ENCODE peak calls at places on chromosomes 7 and 10, in four cellular contexts. One of them, this sample, is unnamed.

GRCh38 chr7:80244206-80244956 is 109.8 kb downstream of the GNAI1 start:
- DNase-seq in IMR-90: peak
- DNase-seq in GM12878: no peak
- DNase-seq in PC-3: no peak
- DNase-seq in this sample: peak

GRCh38 chr10:99325261-99325660 is 3.9 kb upstream of the CNNM1 start:
- DNase-seq in IMR-90: no peak
- DNase-seq in GM12878: no peak
- DNase-seq in PC-3: no peak
- DNase-seq in this sample: no peak

GRCh38 chr10:111034598-111035310 is 42.1 kb upstream of the ADRA2A start:
- DNase-seq in IMR-90: peak
- DNase-seq in GM12878: no peak
- DNase-seq in PC-3: no peak
- DNase-seq in this sample: peak

GRCh38 chr10:92712016-92712889 is 22.5 kb downstream of the HHEX start:
- DNase-seq in IMR-90: peak
- DNase-seq in GM12878: peak
- DNase-seq in PC-3: no peak
- DNase-seq in this sample: no peak

GRCh38 chr10:114538544-114538906 is 119.5 kb downstream of the ABLIM1 start:
- DNase-seq in IMR-90: no peak
- DNase-seq in GM12878: no peak
- DNase-seq in PC-3: no peak
- DNase-seq in this sample: no peak

GRCh38 chr10:20708305-20708704 is 188.8 kb downstream of the NEBL start:
- DNase-seq in IMR-90: no peak
- DNase-seq in GM12878: no peak
- DNase-seq in PC-3: no peak
- DNase-seq in this sample: no peak

GRCh38 chr7:72152171-72153131 is 259.7 kb downstream of the CALN1 start:
- DNase-seq in IMR-90: no peak
- DNase-seq in GM12878: no peak
- DNase-seq in PC-3: no peak
- DNase-seq in this sample: no peak

GRCh38 chr7:129845178-129845971 is 107.4 kb downstream of the UBE2H start:
- DNase-seq in IMR-90: peak
- DNase-seq in GM12878: no peak
- DNase-seq in PC-3: peak
- DNase-seq in this sample: peak

GRCh38 chr10:47092822-47093221 is 181.6 kb downstream of the PTPN20 start:
- DNase-seq in IMR-90: no peak
- DNase-seq in GM12878: no peak
- DNase-seq in PC-3: no peak
- DNase-seq in this sample: no peak

GRCh38 chr10:129756912-129757861 is 206.9 kb downstream of the EBF3 start:
- DNase-seq in IMR-90: no peak
- DNase-seq in GM12878: no peak
- DNase-seq in PC-3: no peak
- DNase-seq in this sample: peak

GRCh38 chr10:17963431-17963830 is 11.7 kb downstream of the SLC39A12 start:
- DNase-seq in IMR-90: no peak
- DNase-seq in GM12878: no peak
- DNase-seq in PC-3: peak
- DNase-seq in this sample: no peak

GRCh38 chr7:101537205-101537604 is 91.9 kb downstream of the MYL10 start:
- DNase-seq in IMR-90: peak
- DNase-seq in GM12878: no peak
- DNase-seq in PC-3: peak
- DNase-seq in this sample: peak

GRCh38 chr10:132467464-132468149 is 70.0 kb upstream of the INPP5A start:
- DNase-seq in IMR-90: no peak
- DNase-seq in GM12878: no peak
- DNase-seq in PC-3: no peak
- DNase-seq in this sample: no peak

GRCh38 chr7:10684606-10685005 is 289.1 kb upstream of the PHF14 start:
- DNase-seq in IMR-90: no peak
- DNase-seq in GM12878: no peak
- DNase-seq in PC-3: no peak
- DNase-seq in this sample: no peak

GRCh38 chr10:35934637-35934995 is 292.5 kb upstream of the FZD8 start:
- DNase-seq in IMR-90: no peak
- DNase-seq in GM12878: no peak
- DNase-seq in PC-3: no peak
- DNase-seq in this sample: no peak

GRCh38 chr7:154587812-154588211 is 415.1 kb downstream of the PAXIP1 start:
- DNase-seq in IMR-90: no peak
- DNase-seq in GM12878: no peak
- DNase-seq in PC-3: no peak
- DNase-seq in this sample: no peak

GRCh38 chr10:119235381-119235780 is 28.0 kb downstream of the GRK5 start:
- DNase-seq in IMR-90: peak
- DNase-seq in GM12878: no peak
- DNase-seq in PC-3: no peak
- DNase-seq in this sample: peak
- H3K4me2 ChIP-seq in IMR-90: peak
- H3K4me2 ChIP-seq in GM12878: peak
- H3K4me2 ChIP-seq in PC-3: no peak
- H3K4me2 ChIP-seq in this sample: no peak

DNA sequence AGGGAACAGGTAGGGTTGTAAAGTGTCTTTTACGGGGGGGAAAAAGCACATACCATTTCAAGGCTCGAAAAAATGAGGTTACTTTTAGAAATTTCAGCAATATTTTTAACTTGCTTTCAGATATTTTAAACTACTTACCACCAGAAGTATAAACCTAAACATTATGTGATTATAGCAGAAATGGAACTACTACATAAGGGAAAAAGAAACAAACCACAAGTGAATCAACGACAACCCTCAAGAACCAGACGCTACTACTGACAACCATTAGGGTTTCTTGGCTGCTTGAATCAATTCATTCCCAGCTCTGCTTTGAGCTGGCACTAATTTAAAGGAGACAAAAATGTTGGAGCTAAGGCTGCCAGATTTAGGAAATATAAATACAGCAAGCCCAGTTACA is 80.1 kb downstream of the ZFAND4 start:
- DNase-seq in IMR-90: no peak
- DNase-seq in GM12878: no peak
- DNase-seq in PC-3: no peak
- DNase-seq in this sample: peak
- H3K4me2 ChIP-seq in IMR-90: peak
- H3K4me2 ChIP-seq in GM12878: peak
- H3K4me2 ChIP-seq in PC-3: peak
- H3K4me2 ChIP-seq in this sample: no peak

DNA sequence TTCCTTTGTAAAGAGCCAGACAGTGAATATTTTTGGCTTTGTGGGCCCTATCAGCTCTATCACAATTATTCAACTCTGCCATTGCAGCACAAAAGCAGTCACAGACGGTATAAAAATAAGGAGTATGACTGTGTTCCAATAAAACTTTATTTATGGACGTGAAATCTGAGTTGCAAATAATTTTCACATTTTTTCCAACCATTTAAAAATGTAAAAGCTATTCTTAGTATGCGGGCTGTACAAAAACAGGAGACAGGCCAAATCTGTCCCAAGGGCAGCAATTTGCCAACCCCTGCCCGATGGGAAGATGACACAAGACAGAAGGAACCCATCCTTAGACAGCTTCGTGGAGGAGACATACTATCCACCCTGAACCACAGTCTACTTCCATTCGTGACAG is 23.3 kb downstream of the JAZF1 start:
- DNase-seq in IMR-90: no peak
- DNase-seq in GM12878: no peak
- DNase-seq in PC-3: no peak
- DNase-seq in this sample: peak
- H3K4me2 ChIP-seq in IMR-90: no peak
- H3K4me2 ChIP-seq in GM12878: no peak
- H3K4me2 ChIP-seq in PC-3: no peak
- H3K4me2 ChIP-seq in this sample: peak

GRCh38 chr10:127921751-127922140 is 14.8 kb downstream of the PTPRE start:
- DNase-seq in IMR-90: no peak
- DNase-seq in GM12878: no peak
- DNase-seq in PC-3: no peak
- DNase-seq in this sample: no peak

GRCh38 chr10:127920319-127921074 is 13.6 kb downstream of the PTPRE start:
- DNase-seq in IMR-90: no peak
- DNase-seq in GM12878: no peak
- DNase-seq in PC-3: no peak
- DNase-seq in this sample: peak

GRCh38 chr10:127919418-127920191 is 12.7 kb downstream of the PTPRE start:
- DNase-seq in IMR-90: peak
- DNase-seq in GM12878: no peak
- DNase-seq in PC-3: peak
- DNase-seq in this sample: peak

GRCh38 chr10:127922206-127922605 is 15.3 kb downstream of the PTPRE start:
- DNase-seq in IMR-90: no peak
- DNase-seq in GM12878: no peak
- DNase-seq in PC-3: no peak
- DNase-seq in this sample: no peak

DNA sequence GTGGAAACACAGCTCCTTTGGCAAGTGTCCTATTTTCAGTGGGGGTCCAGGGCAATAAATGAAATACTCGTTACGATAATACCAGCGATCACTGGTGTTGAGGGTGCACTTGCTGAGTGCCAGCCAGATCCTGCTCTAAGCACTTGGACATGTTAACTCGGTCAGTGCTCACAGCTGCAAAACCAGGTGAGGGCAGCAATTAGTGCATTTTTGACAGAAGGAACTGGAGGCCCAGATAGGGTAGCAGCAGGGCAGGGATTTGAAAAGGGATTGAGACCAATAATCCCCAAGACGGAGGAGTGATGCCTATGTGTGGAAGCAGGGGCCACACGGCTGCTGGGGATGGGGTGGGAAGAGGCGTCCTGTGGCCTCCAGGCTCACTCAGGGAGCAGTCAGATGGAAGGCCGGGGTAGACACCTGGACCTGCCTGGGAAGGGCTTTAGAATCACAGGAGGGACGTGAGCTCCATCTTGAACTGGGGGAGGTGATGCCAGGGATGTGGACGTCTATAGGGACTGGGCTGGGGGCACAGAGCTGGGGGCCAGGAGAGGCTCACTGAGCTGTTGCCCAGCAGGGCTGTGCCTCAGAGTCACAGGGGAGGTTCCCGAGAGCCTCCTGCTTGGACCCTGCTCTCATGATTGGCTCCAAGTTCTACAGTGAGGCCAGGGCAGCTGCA is 14.3 kb downstream of the PTPRE start:
- DNase-seq in IMR-90: no peak
- DNase-seq in GM12878: no peak
- DNase-seq in PC-3: no peak
- DNase-seq in this sample: no peak
- H3K4me2 ChIP-seq in IMR-90: no peak
- H3K4me2 ChIP-seq in GM12878: no peak
- H3K4me2 ChIP-seq in PC-3: no peak
- H3K4me2 ChIP-seq in this sample: no peak

DNA sequence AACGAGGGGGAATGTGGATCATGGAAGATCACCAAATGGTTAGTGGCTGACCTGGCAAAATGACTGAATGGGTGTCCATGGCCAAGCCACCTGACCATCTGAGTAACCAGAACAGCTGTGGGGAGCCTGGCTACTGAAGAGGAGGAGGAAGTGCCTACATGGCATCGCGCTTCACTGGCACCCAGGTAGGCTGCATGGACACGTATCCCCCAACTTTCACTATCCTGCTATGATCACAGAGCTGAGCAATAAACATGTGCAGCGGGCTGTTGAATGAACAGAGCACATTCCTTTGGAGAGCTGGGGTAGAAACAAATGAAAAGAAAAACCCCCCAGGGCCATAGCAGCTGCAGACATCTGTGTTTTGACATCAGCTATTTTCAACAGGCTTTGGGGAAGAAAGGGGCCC is 6.5 kb downstream of the AKR1B1 start:
- DNase-seq in IMR-90: no peak
- DNase-seq in GM12878: no peak
- DNase-seq in PC-3: no peak
- DNase-seq in this sample: no peak
- H3K4me2 ChIP-seq in IMR-90: no peak
- H3K4me2 ChIP-seq in GM12878: no peak
- H3K4me2 ChIP-seq in PC-3: no peak
- H3K4me2 ChIP-seq in this sample: no peak

GRCh38 chr10:123884351-123884906 is 7.2 kb downstream of the CPXM2 start:
- DNase-seq in IMR-90: no peak
- DNase-seq in GM12878: no peak
- DNase-seq in PC-3: no peak
- DNase-seq in this sample: no peak
- H3K4me2 ChIP-seq in IMR-90: no peak
- H3K4me2 ChIP-seq in GM12878: no peak
- H3K4me2 ChIP-seq in PC-3: no peak
- H3K4me2 ChIP-seq in this sample: no peak

GRCh38 chr7:114930107-114930521 is 8.2 kb downstream of the MDFIC start:
- DNase-seq in IMR-90: peak
- DNase-seq in GM12878: no peak
- DNase-seq in PC-3: no peak
- DNase-seq in this sample: peak

GRCh38 chr7:114933665-114934064 is 11.8 kb downstream of the MDFIC start:
- DNase-seq in IMR-90: no peak
- DNase-seq in GM12878: no peak
- DNase-seq in PC-3: no peak
- DNase-seq in this sample: no peak

GRCh38 chr7:114929570-114929969 is 7.7 kb downstream of the MDFIC start:
- DNase-seq in IMR-90: no peak
- DNase-seq in GM12878: no peak
- DNase-seq in PC-3: no peak
- DNase-seq in this sample: no peak

GRCh38 chr7:114930829-114931655 is 9.1 kb downstream of the MDFIC start:
- DNase-seq in IMR-90: peak
- DNase-seq in GM12878: no peak
- DNase-seq in PC-3: no peak
- DNase-seq in this sample: peak

DNA sequence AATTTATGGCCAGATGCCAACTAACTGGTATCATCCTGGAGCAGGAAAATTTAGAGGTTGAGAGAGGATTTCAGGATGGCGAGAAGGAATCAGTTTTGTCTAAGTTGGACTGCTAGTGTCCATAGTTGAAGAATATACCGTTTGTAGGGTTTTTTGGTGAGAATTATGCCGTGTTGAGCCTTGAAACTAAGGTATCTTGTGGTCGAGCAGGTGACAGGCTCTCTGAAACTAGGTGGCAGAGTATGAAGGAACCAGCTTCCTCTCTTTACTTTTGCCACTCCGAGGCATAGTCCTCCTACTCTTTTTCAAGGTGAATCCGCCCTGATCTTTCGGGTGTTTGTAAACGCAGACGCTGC is 9.7 kb downstream of the MDFIC start:
- DNase-seq in IMR-90: no peak
- DNase-seq in GM12878: no peak
- DNase-seq in PC-3: no peak
- DNase-seq in this sample: no peak
- H3K4me2 ChIP-seq in IMR-90: no peak
- H3K4me2 ChIP-seq in GM12878: peak
- H3K4me2 ChIP-seq in PC-3: no peak
- H3K4me2 ChIP-seq in this sample: peak